ENCODE peak calls at places on chromosomes 1 and 21, in five cellular contexts. One of them, this sample, is unnamed. For H3K36me3, the result is how much of the 10 kb centered on the place peaks cover.

GRCh38 chr1:53568540-53568939 is 109.3 kb downstream of the DMRTB1 start:
- DNase-seq in heart left ventricle: no peak
- DNase-seq in colonic mucosa: no peak
- DNase-seq in tibial nerve: no peak
- DNase-seq in PC-3: no peak
- DNase-seq in this sample: no peak

GRCh38 chr1:33943978-33944377 is 80.1 kb downstream of the HMGB4 start:
- DNase-seq in heart left ventricle: no peak
- DNase-seq in colonic mucosa: no peak
- DNase-seq in tibial nerve: no peak
- DNase-seq in PC-3: peak
- DNase-seq in this sample: no peak

GRCh38 chr1:40281852-40282251 is 23.8 kb downstream of the ZMPSTE24 start:
- DNase-seq in heart left ventricle: no peak
- DNase-seq in colonic mucosa: no peak
- DNase-seq in tibial nerve: no peak
- DNase-seq in PC-3: no peak
- DNase-seq in this sample: no peak

GRCh38 chr1:108113496-108113895 is 86.6 kb downstream of the SLC25A24 start:
- DNase-seq in heart left ventricle: no peak
- DNase-seq in colonic mucosa: no peak
- DNase-seq in tibial nerve: no peak
- DNase-seq in PC-3: no peak
- DNase-seq in this sample: no peak

GRCh38 chr21:44887807-44888580 is 14.5 kb upstream of the PTTG1IP start:
- DNase-seq in heart left ventricle: no peak
- DNase-seq in colonic mucosa: no peak
- DNase-seq in tibial nerve: no peak
- DNase-seq in PC-3: no peak
- DNase-seq in this sample: no peak

GRCh38 chr1:94103608-94104007 is 17.3 kb downstream of the ABCA4 start:
- DNase-seq in heart left ventricle: no peak
- DNase-seq in colonic mucosa: no peak
- DNase-seq in tibial nerve: no peak
- DNase-seq in PC-3: no peak
- DNase-seq in this sample: no peak

GRCh38 chr1:202056644-202057334 is 46.4 kb downstream of the ELF3 start:
- DNase-seq in heart left ventricle: peak
- DNase-seq in colonic mucosa: peak
- DNase-seq in tibial nerve: no peak
- DNase-seq in PC-3: peak
- DNase-seq in this sample: no peak

GRCh38 chr21:18478513-18478912 is 74.9 kb upstream of the TMPRSS15 start:
- DNase-seq in heart left ventricle: no peak
- DNase-seq in colonic mucosa: no peak
- DNase-seq in tibial nerve: no peak
- DNase-seq in PC-3: no peak
- DNase-seq in this sample: no peak

GRCh38 chr1:114033219-114033706 is 54.0 kb downstream of the OLFML3 start:
- DNase-seq in heart left ventricle: no peak
- DNase-seq in colonic mucosa: no peak
- DNase-seq in tibial nerve: no peak
- DNase-seq in PC-3: peak
- DNase-seq in this sample: no peak

GRCh38 chr1:167905182-167905581 is 8.8 kb downstream of the ADCY10 start:
- DNase-seq in heart left ventricle: no peak
- DNase-seq in colonic mucosa: no peak
- DNase-seq in tibial nerve: no peak
- DNase-seq in PC-3: no peak
- DNase-seq in this sample: no peak

GRCh38 chr1:145777357-145778145 is 46.3 kb downstream of the RNF115 start:
- DNase-seq in heart left ventricle: no peak
- DNase-seq in colonic mucosa: no peak
- DNase-seq in tibial nerve: no peak
- DNase-seq in PC-3: no peak
- DNase-seq in this sample: no peak
- H3K36me3 ChIP-seq in heart left ventricle: under half
- H3K36me3 ChIP-seq in colonic mucosa: under half
- H3K36me3 ChIP-seq in tibial nerve: under half
- H3K36me3 ChIP-seq in PC-3: under half
- H3K36me3 ChIP-seq in this sample: under half

GRCh38 chr21:27379381-27379780 is 412.5 kb upstream of the ADAMTS5 start:
- DNase-seq in heart left ventricle: no peak
- DNase-seq in colonic mucosa: no peak
- DNase-seq in tibial nerve: no peak
- DNase-seq in PC-3: no peak
- DNase-seq in this sample: no peak
- H3K4me3 ChIP-seq in heart left ventricle: no peak
- H3K4me3 ChIP-seq in colonic mucosa: no peak
- H3K4me3 ChIP-seq in tibial nerve: no peak
- H3K4me3 ChIP-seq in PC-3: no peak
- H3K4me3 ChIP-seq in this sample: no peak

GRCh38 chr1:208485512-208485911 is 241.3 kb upstream of the PLXNA2 start:
- DNase-seq in heart left ventricle: no peak
- DNase-seq in colonic mucosa: no peak
- DNase-seq in tibial nerve: no peak
- DNase-seq in PC-3: no peak
- DNase-seq in this sample: no peak

DNA sequence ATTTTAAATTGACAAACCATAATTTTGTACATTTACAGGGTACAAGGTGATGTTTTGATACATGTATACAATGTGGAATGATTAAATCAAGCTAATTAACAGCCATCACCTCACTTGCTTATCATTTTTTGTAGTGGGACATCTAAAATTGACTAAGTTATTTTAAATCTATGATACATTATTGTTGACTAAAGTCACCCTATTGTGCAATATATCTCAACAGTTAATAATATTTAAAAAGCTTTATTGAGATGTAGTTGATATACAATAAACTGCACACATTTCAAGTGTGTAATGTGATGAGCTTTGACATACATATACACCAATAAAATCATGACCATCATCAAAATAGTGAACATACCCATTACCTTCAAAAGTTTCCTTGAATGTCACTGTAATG is 242.5 kb upstream of the PLXNA2 start:
- DNase-seq in heart left ventricle: no peak
- DNase-seq in colonic mucosa: no peak
- DNase-seq in tibial nerve: no peak
- DNase-seq in PC-3: no peak
- DNase-seq in this sample: no peak
- H3K36me3 ChIP-seq in heart left ventricle: under half
- H3K36me3 ChIP-seq in colonic mucosa: under half
- H3K36me3 ChIP-seq in tibial nerve: under half
- H3K36me3 ChIP-seq in PC-3: under half
- H3K36me3 ChIP-seq in this sample: under half

GRCh38 chr1:172451002-172451443 is 7.2 kb upstream of the PIGC start:
- DNase-seq in heart left ventricle: no peak
- DNase-seq in colonic mucosa: peak
- DNase-seq in tibial nerve: no peak
- DNase-seq in PC-3: peak
- DNase-seq in this sample: no peak

GRCh38 chr1:172453607-172454006 is 9.7 kb upstream of the PIGC start:
- DNase-seq in heart left ventricle: no peak
- DNase-seq in colonic mucosa: no peak
- DNase-seq in tibial nerve: no peak
- DNase-seq in PC-3: peak
- DNase-seq in this sample: no peak

GRCh38 chr1:172450524-172450885 is 6.6 kb upstream of the PIGC start:
- DNase-seq in heart left ventricle: no peak
- DNase-seq in colonic mucosa: peak
- DNase-seq in tibial nerve: no peak
- DNase-seq in PC-3: peak
- DNase-seq in this sample: no peak

GRCh38 chr1:172449585-172450523 is 6.0 kb upstream of the PIGC start:
- DNase-seq in heart left ventricle: peak
- DNase-seq in colonic mucosa: peak
- DNase-seq in tibial nerve: no peak
- DNase-seq in PC-3: peak
- DNase-seq in this sample: peak

GRCh38 chr1:172452536-172453159 is 8.8 kb upstream of the PIGC start:
- DNase-seq in heart left ventricle: no peak
- DNase-seq in colonic mucosa: no peak
- DNase-seq in tibial nerve: no peak
- DNase-seq in PC-3: peak
- DNase-seq in this sample: no peak
- H3K4me3 ChIP-seq in heart left ventricle: no peak
- H3K4me3 ChIP-seq in colonic mucosa: no peak
- H3K4me3 ChIP-seq in tibial nerve: no peak
- H3K4me3 ChIP-seq in PC-3: no peak
- H3K4me3 ChIP-seq in this sample: no peak

GRCh38 chr1:91018006-91018405 is 3.8 kb downstream of the ZNF644 start:
- DNase-seq in heart left ventricle: no peak
- DNase-seq in colonic mucosa: no peak
- DNase-seq in tibial nerve: no peak
- DNase-seq in PC-3: peak
- DNase-seq in this sample: no peak

GRCh38 chr1:91013302-91013701 is 8.5 kb downstream of the ZNF644 start:
- DNase-seq in heart left ventricle: no peak
- DNase-seq in colonic mucosa: no peak
- DNase-seq in tibial nerve: no peak
- DNase-seq in PC-3: no peak
- DNase-seq in this sample: no peak

GRCh38 chr1:91015794-91016550 is 5.9 kb downstream of the ZNF644 start:
- DNase-seq in heart left ventricle: no peak
- DNase-seq in colonic mucosa: no peak
- DNase-seq in tibial nerve: no peak
- DNase-seq in PC-3: peak
- DNase-seq in this sample: no peak

GRCh38 chr1:91014475-91014874 is 7.4 kb downstream of the ZNF644 start:
- DNase-seq in heart left ventricle: no peak
- DNase-seq in colonic mucosa: no peak
- DNase-seq in tibial nerve: no peak
- DNase-seq in PC-3: peak
- DNase-seq in this sample: no peak

GRCh38 chr1:91015358-91015780 is 6.5 kb downstream of the ZNF644 start:
- DNase-seq in heart left ventricle: no peak
- DNase-seq in colonic mucosa: no peak
- DNase-seq in tibial nerve: no peak
- DNase-seq in PC-3: peak
- DNase-seq in this sample: no peak
- H3K36me3 ChIP-seq in heart left ventricle: under half
- H3K36me3 ChIP-seq in colonic mucosa: under half
- H3K36me3 ChIP-seq in tibial nerve: under half
- H3K36me3 ChIP-seq in PC-3: under half
- H3K36me3 ChIP-seq in this sample: under half

This sample was measured in iPS DF 6.9.